ENCODE peak calls at places on chromosomes 5 and 9, in seven cellular contexts. One of them, this sample, is unnamed. For H3K4me1, the result is how much of the 10 kb centered on the place peaks cover.

GRCh38 chr5:53877243-53877642 is 316.8 kb downstream of the NDUFS4 start:
- DNase-seq in NT2/D1: no peak
- DNase-seq in cardiac muscle cell: no peak
- DNase-seq in psoas muscle: no peak
- DNase-seq in SK-N-SH: no peak
- DNase-seq in mammary epithelial cell: no peak
- DNase-seq in CD4-positive, alpha-beta memory T cell: no peak
- DNase-seq in this sample: no peak

GRCh38 chr9:1939926-1940368 is 75.2 kb upstream of the SMARCA2 start:
- DNase-seq in mammary epithelial cell: peak
- DNase-seq in NT2/D1: peak
- DNase-seq in CD4-positive, alpha-beta memory T cell: peak
- DNase-seq in psoas muscle: no peak
- DNase-seq in cardiac muscle cell: peak
- DNase-seq in SK-N-SH: peak
- DNase-seq in this sample: no peak

GRCh38 chr5:318341-318897 is 3.1 kb upstream of the AHRR start:
- DNase-seq in cardiac muscle cell: no peak
- DNase-seq in CD4-positive, alpha-beta memory T cell: no peak
- DNase-seq in psoas muscle: no peak
- DNase-seq in NT2/D1: no peak
- DNase-seq in mammary epithelial cell: peak
- DNase-seq in SK-N-SH: no peak
- DNase-seq in this sample: no peak

GRCh38 chr9:106874031-106874430 is 11.1 kb downstream of the ZNF462 start:
- DNase-seq in NT2/D1: no peak
- DNase-seq in mammary epithelial cell: no peak
- DNase-seq in SK-N-SH: no peak
- DNase-seq in cardiac muscle cell: no peak
- DNase-seq in CD4-positive, alpha-beta memory T cell: no peak
- DNase-seq in psoas muscle: no peak
- DNase-seq in this sample: no peak

GRCh38 chr5:132007399-132008162 is 3.9 kb downstream of the ACSL6 start:
- DNase-seq in SK-N-SH: peak
- DNase-seq in cardiac muscle cell: peak
- DNase-seq in NT2/D1: peak
- DNase-seq in psoas muscle: peak
- DNase-seq in mammary epithelial cell: peak
- DNase-seq in CD4-positive, alpha-beta memory T cell: peak
- DNase-seq in this sample: peak

GRCh38 chr9:137619240-137620090 is 660 bp downstream of the EHMT1 start:
- DNase-seq in SK-N-SH: no peak
- DNase-seq in NT2/D1: no peak
- DNase-seq in mammary epithelial cell: peak
- DNase-seq in psoas muscle: peak
- DNase-seq in cardiac muscle cell: peak
- DNase-seq in CD4-positive, alpha-beta memory T cell: peak
- DNase-seq in this sample: no peak

GRCh38 chr5:181152406-181152805 is 5.0 kb downstream of the OR2V2 start:
- DNase-seq in cardiac muscle cell: no peak
- DNase-seq in CD4-positive, alpha-beta memory T cell: no peak
- DNase-seq in NT2/D1: no peak
- DNase-seq in mammary epithelial cell: no peak
- DNase-seq in psoas muscle: no peak
- DNase-seq in SK-N-SH: no peak
- DNase-seq in this sample: no peak

GRCh38 chr5:59312223-59312622 is 581.3 kb downstream of the PDE4D start:
- DNase-seq in cardiac muscle cell: no peak
- DNase-seq in psoas muscle: no peak
- DNase-seq in SK-N-SH: no peak
- DNase-seq in CD4-positive, alpha-beta memory T cell: no peak
- DNase-seq in mammary epithelial cell: no peak
- DNase-seq in NT2/D1: no peak
- DNase-seq in this sample: no peak

GRCh38 chr9:73780916-73781315 is 629.3 kb downstream of the ANXA1 start:
- DNase-seq in mammary epithelial cell: peak
- DNase-seq in psoas muscle: no peak
- DNase-seq in cardiac muscle cell: no peak
- DNase-seq in CD4-positive, alpha-beta memory T cell: no peak
- DNase-seq in SK-N-SH: no peak
- DNase-seq in NT2/D1: no peak
- DNase-seq in this sample: no peak

GRCh38 chr9:72984990-72985389 is 32.1 kb upstream of the ALDH1A1 start:
- DNase-seq in CD4-positive, alpha-beta memory T cell: no peak
- DNase-seq in SK-N-SH: no peak
- DNase-seq in psoas muscle: no peak
- DNase-seq in NT2/D1: no peak
- DNase-seq in cardiac muscle cell: no peak
- DNase-seq in mammary epithelial cell: no peak
- DNase-seq in this sample: no peak

GRCh38 chr9:91781116-91781515 is 168.9 kb downstream of the ROR2 start:
- DNase-seq in cardiac muscle cell: no peak
- DNase-seq in NT2/D1: no peak
- DNase-seq in psoas muscle: no peak
- DNase-seq in mammary epithelial cell: no peak
- DNase-seq in CD4-positive, alpha-beta memory T cell: no peak
- DNase-seq in SK-N-SH: no peak
- DNase-seq in this sample: no peak

GRCh38 chr9:34686732-34687131 is 4.3 kb downstream of the CCL19 start:
- DNase-seq in psoas muscle: no peak
- DNase-seq in cardiac muscle cell: no peak
- DNase-seq in mammary epithelial cell: no peak
- DNase-seq in NT2/D1: no peak
- DNase-seq in SK-N-SH: no peak
- DNase-seq in CD4-positive, alpha-beta memory T cell: no peak
- DNase-seq in this sample: no peak

GRCh38 chr5:77262685-77263084 is 52.2 kb downstream of the PDE8B start:
- DNase-seq in mammary epithelial cell: no peak
- DNase-seq in SK-N-SH: no peak
- DNase-seq in cardiac muscle cell: no peak
- DNase-seq in psoas muscle: no peak
- DNase-seq in NT2/D1: no peak
- DNase-seq in CD4-positive, alpha-beta memory T cell: no peak
- DNase-seq in this sample: no peak

GRCh38 chr5:50800410-50800809 is 134.0 kb downstream of the PARP8 start:
- DNase-seq in cardiac muscle cell: no peak
- DNase-seq in SK-N-SH: no peak
- DNase-seq in CD4-positive, alpha-beta memory T cell: no peak
- DNase-seq in psoas muscle: no peak
- DNase-seq in mammary epithelial cell: no peak
- DNase-seq in NT2/D1: no peak
- DNase-seq in this sample: no peak

GRCh38 chr5:119022017-119022745 is 33.8 kb upstream of the DTWD2 start:
- DNase-seq in mammary epithelial cell: peak
- DNase-seq in NT2/D1: no peak
- DNase-seq in cardiac muscle cell: no peak
- DNase-seq in psoas muscle: no peak
- DNase-seq in SK-N-SH: peak
- DNase-seq in CD4-positive, alpha-beta memory T cell: peak
- DNase-seq in this sample: no peak

GRCh38 chr9:113558632-113559502 is 95.3 kb downstream of the RGS3 start:
- DNase-seq in cardiac muscle cell: peak
- DNase-seq in mammary epithelial cell: no peak
- DNase-seq in NT2/D1: no peak
- DNase-seq in psoas muscle: peak
- DNase-seq in SK-N-SH: peak
- DNase-seq in CD4-positive, alpha-beta memory T cell: no peak
- DNase-seq in this sample: no peak

GRCh38 chr5:118705931-118706330 is 282.4 kb downstream of the DTWD2 start:
- DNase-seq in mammary epithelial cell: no peak
- DNase-seq in SK-N-SH: no peak
- DNase-seq in psoas muscle: no peak
- DNase-seq in cardiac muscle cell: no peak
- DNase-seq in CD4-positive, alpha-beta memory T cell: no peak
- DNase-seq in NT2/D1: no peak
- DNase-seq in this sample: no peak

GRCh38 chr5:73496984-73497457 is 1.2 kb upstream of the BTF3 start:
- DNase-seq in cardiac muscle cell: peak
- DNase-seq in mammary epithelial cell: peak
- DNase-seq in CD4-positive, alpha-beta memory T cell: no peak
- DNase-seq in SK-N-SH: peak
- DNase-seq in psoas muscle: no peak
- DNase-seq in NT2/D1: no peak
- DNase-seq in this sample: no peak

GRCh38 chr5:179553875-179554274 is 3.5 kb downstream of the RUFY1 start:
- DNase-seq in CD4-positive, alpha-beta memory T cell: no peak
- DNase-seq in SK-N-SH: no peak
- DNase-seq in NT2/D1: no peak
- DNase-seq in mammary epithelial cell: peak
- DNase-seq in psoas muscle: peak
- DNase-seq in cardiac muscle cell: no peak
- DNase-seq in this sample: no peak

GRCh38 chr5:126358525-126358924 is 64.7 kb upstream of the GRAMD2B start:
- DNase-seq in psoas muscle: no peak
- DNase-seq in NT2/D1: no peak
- DNase-seq in cardiac muscle cell: no peak
- DNase-seq in mammary epithelial cell: peak
- DNase-seq in CD4-positive, alpha-beta memory T cell: no peak
- DNase-seq in SK-N-SH: no peak
- DNase-seq in this sample: no peak

GRCh38 chr5:7816535-7816901 is 34.4 kb downstream of the CFAP90 start:
- DNase-seq in cardiac muscle cell: no peak
- DNase-seq in NT2/D1: no peak
- DNase-seq in CD4-positive, alpha-beta memory T cell: no peak
- DNase-seq in SK-N-SH: no peak
- DNase-seq in mammary epithelial cell: no peak
- DNase-seq in psoas muscle: no peak
- DNase-seq in this sample: no peak
- H3K4me1 ChIP-seq in cardiac muscle cell: under half
- H3K4me1 ChIP-seq in NT2/D1: under half
- H3K4me1 ChIP-seq in CD4-positive, alpha-beta memory T cell: under half
- H3K4me1 ChIP-seq in SK-N-SH: under half
- H3K4me1 ChIP-seq in mammary epithelial cell: under half
- H3K4me1 ChIP-seq in psoas muscle: under half
- H3K4me1 ChIP-seq in this sample: under half

DNA sequence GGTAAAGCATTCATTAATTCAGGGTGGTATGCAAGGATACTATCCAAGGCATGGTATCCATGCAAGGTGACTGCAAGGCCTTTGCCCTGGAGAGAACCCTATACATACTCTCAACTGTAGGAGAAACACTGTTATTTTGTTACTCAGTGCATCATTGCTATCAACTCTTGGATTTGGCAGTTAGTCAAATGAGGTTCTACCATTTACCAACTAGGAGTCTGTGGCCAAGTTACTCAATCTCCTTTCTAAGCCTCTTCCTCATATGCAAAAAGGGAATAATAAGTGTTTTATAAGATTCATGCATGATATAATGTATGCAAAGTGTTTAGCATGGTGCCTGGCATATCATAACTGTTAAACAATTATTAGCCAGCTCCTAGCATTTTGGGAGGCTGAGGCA is 4.0 kb downstream of the PCDHGC3 start:
- DNase-seq in SK-N-SH: no peak
- DNase-seq in NT2/D1: no peak
- DNase-seq in CD4-positive, alpha-beta memory T cell: no peak
- DNase-seq in mammary epithelial cell: no peak
- DNase-seq in psoas muscle: no peak
- DNase-seq in cardiac muscle cell: no peak
- DNase-seq in this sample: no peak
- H3K4me3 ChIP-seq in SK-N-SH: peak
- H3K4me3 ChIP-seq in NT2/D1: no peak
- H3K4me3 ChIP-seq in CD4-positive, alpha-beta memory T cell: no peak
- H3K4me3 ChIP-seq in mammary epithelial cell: no peak
- H3K4me3 ChIP-seq in psoas muscle: peak
- H3K4me3 ChIP-seq in cardiac muscle cell: no peak
- H3K4me3 ChIP-seq in this sample: no peak

GRCh38 chr9:12695474-12695873 is 2.3 kb downstream of the TYRP1 start:
- DNase-seq in SK-N-SH: no peak
- DNase-seq in psoas muscle: no peak
- DNase-seq in CD4-positive, alpha-beta memory T cell: no peak
- DNase-seq in cardiac muscle cell: no peak
- DNase-seq in mammary epithelial cell: no peak
- DNase-seq in NT2/D1: no peak
- DNase-seq in this sample: no peak
- H3K4me1 ChIP-seq in SK-N-SH: under half
- H3K4me1 ChIP-seq in psoas muscle: under half
- H3K4me1 ChIP-seq in CD4-positive, alpha-beta memory T cell: under half
- H3K4me1 ChIP-seq in cardiac muscle cell: under half
- H3K4me1 ChIP-seq in mammary epithelial cell: under half
- H3K4me1 ChIP-seq in NT2/D1: under half
- H3K4me1 ChIP-seq in this sample: under half

DNA sequence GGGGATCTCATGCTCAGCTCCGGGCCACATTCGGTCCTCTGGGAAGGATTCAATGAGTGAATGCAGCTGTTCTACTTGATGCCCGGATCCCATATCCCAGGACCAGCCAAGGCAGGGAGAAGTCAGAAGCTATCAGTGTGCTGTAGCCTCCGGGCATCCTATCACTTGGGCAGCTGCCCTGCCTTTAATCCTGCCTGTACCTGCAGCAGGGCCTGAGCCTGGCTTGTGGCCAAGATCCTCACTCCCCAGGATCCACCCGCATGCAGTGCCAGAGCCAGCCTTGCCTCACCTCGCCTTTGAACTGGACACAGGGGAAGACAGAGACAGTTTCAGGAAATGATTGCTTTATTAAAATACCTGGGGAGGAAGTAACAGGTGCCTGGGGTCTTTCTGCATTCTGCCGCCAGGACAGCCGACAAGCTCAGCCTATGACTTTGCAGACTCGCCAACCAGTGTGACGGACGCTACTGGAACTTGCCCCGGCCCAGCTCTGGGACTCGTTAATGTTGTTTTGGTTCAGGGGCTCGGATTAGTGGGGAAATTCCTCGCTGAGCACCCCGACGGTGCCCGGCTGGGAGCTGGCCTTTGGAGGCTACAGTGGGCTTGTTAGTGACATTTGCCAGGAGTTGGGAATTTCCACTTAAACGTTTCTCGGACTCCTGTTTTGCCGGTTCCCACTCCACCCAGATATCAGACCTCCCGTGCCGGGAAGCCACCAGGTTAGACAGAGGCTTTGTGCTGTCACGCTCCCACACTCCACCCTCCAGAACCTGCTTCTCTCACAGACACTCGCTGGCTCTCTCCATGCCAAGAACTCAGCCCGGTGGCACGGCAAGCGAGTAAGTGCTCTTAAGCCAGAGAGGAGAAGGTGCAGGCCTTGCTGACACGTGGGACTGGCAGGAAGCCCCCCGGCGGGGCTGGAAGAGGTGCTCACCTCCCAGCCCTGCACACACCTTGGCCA is 721 bp downstream of the PTGES start:
- DNase-seq in mammary epithelial cell: peak
- DNase-seq in SK-N-SH: peak
- DNase-seq in psoas muscle: no peak
- DNase-seq in cardiac muscle cell: no peak
- DNase-seq in CD4-positive, alpha-beta memory T cell: no peak
- DNase-seq in NT2/D1: no peak
- DNase-seq in this sample: no peak
- H3K4me3 ChIP-seq in mammary epithelial cell: peak
- H3K4me3 ChIP-seq in SK-N-SH: peak
- H3K4me3 ChIP-seq in psoas muscle: peak
- H3K4me3 ChIP-seq in cardiac muscle cell: no peak
- H3K4me3 ChIP-seq in CD4-positive, alpha-beta memory T cell: no peak
- H3K4me3 ChIP-seq in NT2/D1: peak
- H3K4me3 ChIP-seq in this sample: no peak

DNA sequence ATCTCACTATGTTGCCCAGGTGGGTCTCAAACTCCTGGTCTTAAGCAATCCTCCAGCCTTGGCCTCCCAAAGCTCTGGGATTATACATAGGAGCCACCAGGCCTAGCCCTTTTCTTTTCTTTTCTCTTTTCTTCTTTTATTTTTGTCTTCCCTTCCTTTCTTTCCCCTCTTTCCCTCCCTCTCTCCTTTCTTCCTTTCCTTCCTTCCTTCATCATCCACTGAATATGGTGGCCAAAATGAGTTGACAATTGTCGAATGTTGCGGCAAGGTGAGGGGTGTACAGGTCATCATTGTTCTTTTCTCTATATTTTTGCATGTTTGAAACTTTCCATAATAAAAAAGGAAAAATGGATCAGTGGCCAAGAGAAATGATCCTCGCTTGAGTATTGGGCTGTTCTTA is 32.1 kb upstream of the BASP1 start:
- DNase-seq in CD4-positive, alpha-beta memory T cell: no peak
- DNase-seq in cardiac muscle cell: no peak
- DNase-seq in psoas muscle: no peak
- DNase-seq in NT2/D1: no peak
- DNase-seq in SK-N-SH: no peak
- DNase-seq in mammary epithelial cell: no peak
- DNase-seq in this sample: no peak
- H3K4me1 ChIP-seq in CD4-positive, alpha-beta memory T cell: under half
- H3K4me1 ChIP-seq in cardiac muscle cell: under half
- H3K4me1 ChIP-seq in psoas muscle: under half
- H3K4me1 ChIP-seq in NT2/D1: under half
- H3K4me1 ChIP-seq in SK-N-SH: under half
- H3K4me1 ChIP-seq in mammary epithelial cell: half or more
- H3K4me1 ChIP-seq in this sample: under half